ENCODE peak calls at places on chromosomes 4 and X, in four cellular contexts. D is glutamatergic neuron, A is neural crest cell, S is GM06990. Z is an unnamed sample.

GRCh38 chrX:17527135-17527701 is 152.2 kb downstream of the NHS start:
- DNase-seq in D (no peak), A (no peak), S (no peak), Z (peak)

GRCh38 chr4:84530871-84531270 is 31.8 kb upstream of the NKX6-1 start:
- DNase-seq in D (no peak), A (no peak), S (no peak), Z (peak)

GRCh38 chrX:69068295-69069085 is 96.8 kb downstream of the PJA1 start:
- DNase-seq in D (no peak), A (no peak), S (no peak), Z (no peak)

GRCh38 chr4:87322754-87323153 is at the start of gene HSD17B13:
- DNase-seq in D (no peak), A (no peak), S (no peak), Z (no peak)

GRCh38 chr4:141155586-141155985 is 22.3 kb upstream of the RNF150 start:
- DNase-seq in D (no peak), A (no peak), S (no peak), Z (no peak)

GRCh38 chrX:118975831-118976598 is 1.6 kb downstream of the LONRF3 start:
- DNase-seq in D (peak), A (no peak), S (peak), Z (peak)

GRCh38 chrX:70289793-70290770 is at the start of the genes KIF4A and PDZD11:
- DNase-seq in D (peak), A (peak), S (peak), Z (peak)

GRCh38 chr4:6217716-6218381 is 17.5 kb upstream of the JAKMIP1 start:
- DNase-seq in D (no peak), A (no peak), S (no peak), Z (no peak)

DNA sequence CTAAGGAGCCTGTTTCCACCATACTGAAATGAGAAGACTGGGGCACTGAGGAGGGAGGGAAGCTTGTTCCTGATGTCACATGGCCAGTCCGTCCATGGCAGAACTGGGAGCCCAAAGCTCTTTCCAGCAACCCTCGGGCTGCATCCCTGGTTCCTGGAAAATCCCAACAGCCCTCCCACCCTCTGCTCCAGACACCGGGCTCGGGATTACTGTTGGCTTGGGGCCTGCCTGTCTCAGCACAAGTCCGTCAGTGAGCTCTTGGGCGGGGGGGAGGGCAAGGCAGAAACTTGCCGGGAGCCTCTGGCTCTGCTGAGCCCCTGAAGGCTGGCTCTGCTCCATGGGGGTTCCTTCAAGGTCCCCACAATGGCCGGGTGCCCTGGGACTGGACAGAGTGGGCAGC is 6.3 kb upstream of the HAUS7 start:
- DNase-seq in D (no peak), A (no peak), S (no peak), Z (no peak)
- TF ChIP-seq CTCF in D (no peak), A (no peak), S (no peak), Z (no peak)

DNA sequence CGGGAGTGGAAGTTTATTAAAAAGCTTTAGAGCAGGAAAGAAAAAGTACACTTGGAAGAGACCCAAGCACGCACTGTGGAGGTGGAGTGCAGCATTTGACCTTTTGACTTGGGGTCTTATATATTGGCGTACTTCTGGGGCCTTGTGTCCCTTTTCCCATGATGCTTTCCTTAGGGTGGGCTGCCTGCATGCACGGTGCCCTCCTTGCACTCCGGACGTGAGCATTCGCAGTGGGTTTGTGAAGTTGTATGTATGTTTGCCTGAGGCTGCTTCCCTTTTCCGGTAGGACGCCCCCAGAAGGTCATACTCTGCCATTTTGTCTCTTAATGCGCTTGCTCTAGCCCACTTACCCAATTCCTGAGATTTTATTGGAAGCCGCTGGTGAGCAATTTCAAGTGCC is 39.6 kb downstream of the TRMT44 start:
- DNase-seq in D (no peak), A (no peak), S (no peak), Z (no peak)
- TF ChIP-seq CTCF in D (no peak), A (no peak), S (no peak), Z (no peak)

DNA sequence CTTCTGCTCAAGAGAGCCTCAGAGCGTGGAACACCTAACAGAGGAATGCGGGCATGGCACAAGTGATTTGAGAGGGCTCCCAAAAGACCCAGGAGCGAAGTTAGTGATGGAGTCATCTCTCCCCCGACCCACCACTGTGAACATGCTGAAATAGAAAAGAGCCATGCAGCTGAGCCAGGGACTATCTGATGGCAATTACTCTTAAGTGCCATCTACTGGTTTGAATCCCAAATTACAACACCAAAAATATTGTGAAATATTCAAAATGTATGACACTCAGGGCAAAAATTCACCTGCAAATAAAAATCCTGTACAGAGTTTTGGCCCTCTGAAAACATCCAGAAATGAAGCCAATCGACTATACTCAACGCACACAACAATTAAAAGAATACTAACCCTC is 2038.9 kb upstream of the ADGRL3 start:
- DNase-seq in D (no peak), A (no peak), S (no peak), Z (no peak)
- TF ChIP-seq CTCF in D (no peak), A (peak), S (no peak), Z (no peak)

DNA sequence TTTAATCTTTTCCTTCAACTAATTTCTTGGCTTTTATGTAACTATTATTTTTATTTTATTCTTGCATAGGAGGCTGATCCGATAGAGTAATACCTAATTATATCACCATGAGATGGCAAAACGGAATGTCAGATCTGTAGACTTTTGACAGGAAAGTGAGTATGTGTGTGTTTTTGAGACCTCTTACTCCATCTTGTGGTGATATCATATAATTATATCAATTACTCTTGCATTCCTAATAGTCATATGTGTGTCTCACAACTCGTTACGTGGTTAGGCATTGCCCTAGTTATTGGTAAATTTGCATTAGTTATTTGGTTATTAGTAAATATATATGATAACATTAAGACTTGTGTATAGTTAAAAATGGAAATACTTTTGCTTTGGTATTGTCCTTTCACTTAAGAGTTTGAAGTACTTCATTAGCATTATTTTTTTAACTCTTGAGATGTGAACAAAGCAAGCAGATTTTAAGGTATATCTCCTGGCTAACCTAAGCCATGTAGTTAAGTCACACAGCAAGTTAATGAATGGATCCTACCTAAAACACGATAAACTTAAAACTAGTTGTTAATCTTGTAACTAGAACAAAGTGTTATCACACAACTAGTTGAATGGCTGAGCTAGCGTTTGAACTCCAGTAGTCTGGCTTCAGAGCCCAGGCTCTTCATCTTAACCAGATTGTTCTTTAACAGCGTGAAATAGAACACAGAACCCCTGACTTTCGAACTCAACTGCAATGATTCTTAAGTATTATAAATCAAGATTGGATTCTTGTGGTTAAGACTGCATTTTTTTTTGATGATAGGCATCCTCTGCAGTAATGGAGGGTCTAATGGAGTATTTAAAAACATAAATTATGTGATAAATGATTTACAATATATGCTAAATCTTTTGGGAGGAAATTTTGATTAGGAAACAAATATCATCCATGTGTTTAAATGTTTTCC is 67.1 kb downstream of the PGRMC2 start:
- DNase-seq in D (no peak), A (no peak), S (no peak), Z (peak)
- TF ChIP-seq CTCF in D (peak), A (peak), S (peak), Z (peak)

GRCh38 chr4:185656467-185656890 is 121.2 kb upstream of the PDLIM3 start:
- DNase-seq in D (no peak), A (no peak), S (no peak), Z (no peak)
- TF ChIP-seq CTCF in D (no peak), A (peak), S (no peak), Z (no peak)

DNA sequence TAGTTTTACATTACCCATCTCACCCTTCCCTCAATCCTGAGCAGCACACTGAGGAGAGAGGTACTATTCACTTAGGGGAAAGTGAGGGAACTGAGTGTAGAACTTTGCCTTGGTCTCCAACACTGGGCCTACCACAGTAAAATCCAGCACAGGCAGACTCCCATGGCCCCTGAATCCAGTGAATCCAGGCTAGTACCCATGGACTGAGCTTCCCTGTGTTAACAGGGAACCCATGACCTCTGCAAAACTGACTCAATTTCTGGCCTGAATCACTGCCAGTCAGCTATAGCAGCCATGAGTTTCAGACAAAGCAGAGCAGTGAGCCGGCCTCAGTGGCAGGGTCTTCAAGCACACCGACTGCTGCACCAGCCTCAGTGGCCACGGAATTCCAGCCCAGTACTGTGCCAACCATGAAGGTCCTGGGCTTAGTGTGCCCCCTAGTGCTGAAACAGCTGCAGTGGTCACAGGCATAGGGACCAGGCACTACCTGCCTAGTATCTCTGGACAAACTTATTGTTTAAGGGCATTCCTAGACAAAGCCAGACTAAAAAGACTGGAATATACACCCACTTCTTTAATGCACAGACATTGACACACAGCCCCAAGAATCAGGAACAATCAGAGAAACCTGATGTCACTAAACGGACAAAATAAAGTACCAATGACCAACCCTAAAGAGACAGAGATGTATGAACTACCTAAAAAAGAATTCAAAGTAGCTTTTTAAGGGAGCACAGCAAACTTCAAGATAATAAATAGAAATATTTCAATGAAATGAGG is 127.4 kb upstream of the RPL34 start:
- DNase-seq in D (peak), A (peak), S (peak), Z (peak)
- TF ChIP-seq CTCF in D (peak), A (peak), S (peak), Z (peak)

DNA sequence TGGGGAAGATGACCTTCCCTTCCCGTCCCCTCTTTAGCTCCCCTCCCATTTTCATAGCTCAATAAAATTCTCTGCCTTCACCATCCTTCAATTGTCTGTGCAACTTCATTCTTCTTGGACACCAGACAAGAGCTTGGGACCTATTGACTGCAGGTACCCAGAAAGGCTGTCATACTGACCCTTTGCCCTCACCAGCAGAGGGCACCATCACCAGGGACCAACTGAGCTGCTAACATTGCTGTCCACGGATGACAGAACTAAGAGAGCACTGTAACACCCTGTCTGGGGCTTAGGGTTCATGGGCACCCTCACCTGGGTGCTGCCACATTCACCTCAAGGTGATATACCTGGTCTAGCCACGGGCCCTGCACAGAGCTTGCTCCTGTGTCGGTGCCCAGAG is 141.3 kb upstream of the VCX3B start:
- DNase-seq in D (no peak), A (no peak), S (no peak), Z (peak)
- TF ChIP-seq CTCF in D (no peak), A (no peak), S (peak), Z (peak)

Z was measured in MCF 10A.